ENCODE peak calls at places on chromosomes 12 and 14, in ten cellular contexts. M is endothelial cell of umbilical vein; G is WTC11; H is T47D; U is CD8-positive, alpha-beta memory T cell; N is omental fat pad; L is nephron progenitor cell; X is head of caudate nucleus; T is activated CD4-positive, alpha-beta T cell treated with anti-CD3 and anti-CD28 coated beads, Interleukin-2, amount 10 ng/mL, durations not matched to agents 24 days and 14 days; R is NCI-H1105. D is an unnamed sample.

GRCh38 chr12:9135903-9136310 is 20.2 kb upstream of the A2M start:
- DNase-seq in G (no peak), N (no peak), R (no peak), U (no peak), T (peak), H (no peak), M (no peak), L (no peak), X (no peak), D (no peak)

GRCh38 chr12:76820888-76821482 is 57.1 kb downstream of the ZDHHC17 start:
- DNase-seq in U (no peak), L (peak), M (peak), G (peak), T (no peak), N (no peak), H (peak), X (peak), R (peak), D (no peak)

GRCh38 chr12:119334459-119335170 is at the start of gene CCDC60:
- DNase-seq in T (no peak), U (no peak), L (peak), M (no peak), X (no peak), G (peak), N (no peak), R (no peak), H (peak), D (no peak)

GRCh38 chr14:31894351-31894750 is 182.8 kb upstream of the ARHGAP5 start:
- DNase-seq in R (no peak), N (no peak), T (no peak), X (no peak), L (no peak), U (no peak), M (no peak), H (no peak), G (no peak), D (no peak)

GRCh38 chr12:108053512-108053911 is 75.6 kb upstream of the WSCD2 start:
- DNase-seq in X (no peak), H (no peak), G (no peak), N (no peak), U (no peak), R (no peak), M (no peak), L (no peak), T (no peak), D (no peak)

GRCh38 chr14:36666416-36667206 is 5.0 kb downstream of the PAX9 start:
- DNase-seq in H (no peak), U (no peak), N (no peak), L (peak), M (no peak), X (no peak), R (no peak), G (peak), T (no peak), D (no peak)

GRCh38 chr14:44625098-44625497 is 118.0 kb upstream of the FSCB start:
- DNase-seq in L (no peak), G (no peak), M (no peak), X (no peak), H (no peak), T (no peak), N (no peak), U (no peak), R (no peak), D (no peak)

GRCh38 chr14:95623195-95623594 is 63.0 kb upstream of the TCL1B start:
- DNase-seq in X (no peak), T (no peak), L (no peak), R (no peak), H (no peak), N (no peak), M (no peak), U (no peak), G (no peak), D (no peak)

GRCh38 chr12:112170376-112170775 is 45.0 kb downstream of the TRAFD1 start:
- DNase-seq in R (no peak), G (peak), U (no peak), X (no peak), H (no peak), M (no peak), T (peak), N (no peak), L (peak), D (peak)

GRCh38 chr14:103734081-103734888 is 18.7 kb downstream of the ZFYVE21 start:
- DNase-seq in T (no peak), R (no peak), X (no peak), L (no peak), U (peak), N (no peak), M (no peak), G (no peak), H (no peak), D (no peak)

GRCh38 chr14:104688755-104689619 is at the start of gene INF2:
- DNase-seq in X (peak), H (peak), L (peak), N (no peak), U (peak), G (peak), T (peak), M (peak), R (peak), D (peak)

GRCh38 chr12:44589697-44590096 is 286.4 kb downstream of the NELL2 start:
- DNase-seq in R (no peak), X (no peak), N (no peak), L (no peak), T (no peak), G (no peak), M (no peak), U (no peak), H (no peak), D (no peak)

GRCh38 chr14:72711936-72712335 is 182.0 kb downstream of the DPF3 start:
- DNase-seq in M (no peak), X (no peak), N (no peak), R (no peak), U (no peak), L (no peak), G (no peak), H (no peak), T (no peak), D (no peak)

GRCh38 chr12:28253175-28253641 is 63.0 kb downstream of the CCDC91 start:
- DNase-seq in M (no peak), H (no peak), T (peak), U (no peak), G (no peak), R (no peak), N (no peak), X (no peak), L (no peak), D (peak)

GRCh38 chr14:77026930-77027537 is 1.5 kb downstream of the IRF2BPL start:
- DNase-seq in X (no peak), H (no peak), L (peak), M (peak), U (peak), R (peak), G (peak), N (no peak), T (peak), D (peak)

GRCh38 chr12:8493084-8493483 is 20.2 kb upstream of the CLEC4D start:
- DNase-seq in X (no peak), R (no peak), T (peak), N (no peak), L (no peak), G (no peak), U (peak), M (no peak), H (no peak), D (peak)

GRCh38 chr12:109134186-109134917 is 18.0 kb downstream of the ACACB start:
- DNase-seq in T (no peak), X (no peak), M (no peak), R (no peak), H (peak), N (no peak), G (peak), U (no peak), L (peak), D (no peak)

D was measured in CD4-positive, alpha-beta memory T cell.